ENCODE peak calls at places on chromosome 16, in ten cellular contexts. Y, N, F, T, H, M, J, D, B and C are unnamed samples.

GRCh38 chr16:24088767-24089166 is 167.4 kb upstream of the CACNG3 start:
- DNase-seq in Y (no peak), N (no peak), F (no peak), T (no peak), H (no peak), M (no peak), J (no peak), D (no peak), B (no peak), C (no peak)

GRCh38 chr16:50166511-50167500 is 13.7 kb downstream of the TENT4B start:
- DNase-seq in Y (no peak), N (no peak), F (no peak), T (no peak), H (no peak), M (no peak), J (no peak), D (no peak), B (no peak), C (no peak)

GRCh38 chr16:28193530-28194423 is 18.0 kb downstream of the XPO6 start:
- DNase-seq in Y (no peak), N (no peak), F (no peak), T (no peak), H (no peak), M (no peak), J (no peak), D (no peak), B (no peak), C (no peak)

GRCh38 chr16:57516176-57516725 is 20.1 kb downstream of the CCDC102A start:
- DNase-seq in Y (no peak), N (no peak), F (no peak), T (no peak), H (no peak), M (no peak), J (no peak), D (no peak), B (no peak), C (no peak)

GRCh38 chr16:12089492-12090161 is 113.1 kb downstream of the SNX29 start:
- DNase-seq in Y (no peak), N (peak), F (no peak), T (peak), H (no peak), M (peak), J (peak), D (peak), B (peak), C (no peak)

GRCh38 chr16:83733301-83733700 is 74.5 kb upstream of the HSBP1 start:
- DNase-seq in Y (no peak), N (no peak), F (no peak), T (no peak), H (no peak), M (no peak), J (no peak), D (no peak), B (no peak), C (no peak)

GRCh38 chr16:85245307-85246172 is 133.3 kb upstream of the CIBAR2 start:
- DNase-seq in Y (peak), N (peak), F (peak), T (peak), H (no peak), M (peak), J (peak), D (peak), B (no peak), C (peak)

GRCh38 chr16:85515830-85516397 is 97.2 kb upstream of the GSE1 start:
- DNase-seq in Y (peak), N (no peak), F (no peak), T (peak), H (no peak), M (no peak), J (peak), D (no peak), B (no peak), C (no peak)

GRCh38 chr16:25007284-25007984 is 7.7 kb downstream of the ARHGAP17 start:
- DNase-seq in Y (no peak), N (no peak), F (no peak), T (no peak), H (peak), M (no peak), J (no peak), D (no peak), B (no peak), C (no peak)

GRCh38 chr16:74439685-74440084 is 18.4 kb upstream of the CLEC18B start:
- DNase-seq in Y (no peak), N (no peak), F (no peak), T (no peak), H (no peak), M (no peak), J (peak), D (no peak), B (no peak), C (no peak)

GRCh38 chr16:89548344-89549006 is 12.0 kb upstream of the RPL13 start:
- DNase-seq in Y (no peak), N (no peak), F (no peak), T (no peak), H (no peak), M (no peak), J (no peak), D (no peak), B (no peak), C (no peak)

GRCh38 chr16:64969221-64969620 is 152.6 kb downstream of the CDH11 start:
- DNase-seq in Y (no peak), N (no peak), F (no peak), T (no peak), H (no peak), M (no peak), J (no peak), D (no peak), B (no peak), C (no peak)

GRCh38 chr16:88473666-88474534 is 20.8 kb downstream of the ZFPM1 start:
- DNase-seq in Y (no peak), N (peak), F (no peak), T (peak), H (no peak), M (no peak), J (no peak), D (no peak), B (peak), C (no peak)

GRCh38 chr16:58513874-58514273 is 1.4 kb upstream of the SETD6 start:
- DNase-seq in Y (no peak), N (no peak), F (no peak), T (no peak), H (no peak), M (no peak), J (no peak), D (no peak), B (no peak), C (no peak)

GRCh38 chr16:70685938-70686375 is at the start of gene MTSS2:
- DNase-seq in Y (peak), N (peak), F (peak), T (peak), H (no peak), M (peak), J (peak), D (peak), B (peak), C (peak)

GRCh38 chr16:89046491-89046890 is 47.2 kb upstream of the ACSF3 start:
- DNase-seq in Y (no peak), N (no peak), F (no peak), T (no peak), H (no peak), M (no peak), J (peak), D (no peak), B (no peak), C (no peak)

GRCh38 chr16:84339766-84340165 is 28.6 kb upstream of the ATP2C2 start:
- DNase-seq in Y (no peak), N (no peak), F (no peak), T (no peak), H (no peak), M (no peak), J (no peak), D (no peak), B (no peak), C (no peak)

GRCh38 chr16:62752837-62753236 is 716.6 kb upstream of the CDH8 start:
- DNase-seq in Y (no peak), N (no peak), F (no peak), T (no peak), H (no peak), M (no peak), J (no peak), D (no peak), B (no peak), C (no peak)

GRCh38 chr16:47065766-47066688 is 77.7 kb downstream of the NETO2 start:
- DNase-seq in Y (no peak), N (no peak), F (no peak), T (no peak), H (no peak), M (peak), J (no peak), D (no peak), B (no peak), C (no peak)

GRCh38 chr16:28321700-28322411 is 29.5 kb downstream of the SBK1 start:
- DNase-seq in Y (peak), N (no peak), F (peak), T (no peak), H (no peak), M (peak), J (no peak), D (peak), B (no peak), C (no peak)

GRCh38 chr16:54240180-54241125 is 46.1 kb downstream of the IRX3 start:
- DNase-seq in Y (no peak), N (no peak), F (no peak), T (no peak), H (no peak), M (no peak), J (no peak), D (no peak), B (no peak), C (no peak)

GRCh38 chr16:85238233-85238647 is 126.0 kb upstream of the CIBAR2 start:
- DNase-seq in Y (peak), N (peak), F (no peak), T (peak), H (peak), M (peak), J (peak), D (peak), B (peak), C (peak)

GRCh38 chr16:56898847-56899246 is 33.1 kb upstream of the HERPUD1 start:
- DNase-seq in Y (no peak), N (no peak), F (no peak), T (no peak), H (no peak), M (no peak), J (no peak), D (no peak), B (no peak), C (no peak)

GRCh38 chr16:16025214-16025968 is 76.0 kb downstream of the ABCC1 start:
- DNase-seq in Y (no peak), N (no peak), F (peak), T (no peak), H (no peak), M (no peak), J (no peak), D (no peak), B (no peak), C (no peak)

GRCh38 chr16:12436201-12436657 is 367.5 kb downstream of the CPPED1 start:
- DNase-seq in Y (no peak), N (no peak), F (no peak), T (no peak), H (no peak), M (peak), J (no peak), D (no peak), B (no peak), C (no peak)

GRCh38 chr16:5056347-5056746 is 9.4 kb downstream of the C16orf89 start:
- DNase-seq in Y (peak), N (no peak), F (no peak), T (peak), H (no peak), M (peak), J (no peak), D (peak), B (no peak), C (no peak)

GRCh38 chr16:70470927-70471341 is 16.5 kb downstream of the FCSK start:
- DNase-seq in Y (peak), N (no peak), F (peak), T (peak), H (peak), M (peak), J (no peak), D (peak), B (peak), C (no peak)

GRCh38 chr16:78444-79145 is 570 bp downstream of the MPG start:
- DNase-seq in Y (no peak), N (no peak), F (peak), T (no peak), H (no peak), M (no peak), J (peak), D (no peak), B (no peak), C (no peak)

GRCh38 chr16:73792199-73793108 is 504.2 kb upstream of the PSMD7 start:
- DNase-seq in Y (peak), N (no peak), F (no peak), T (no peak), H (no peak), M (no peak), J (no peak), D (no peak), B (no peak), C (no peak)

GRCh38 chr16:51898872-51899271 is 648.1 kb downstream of the TOX3 start:
- DNase-seq in Y (no peak), N (no peak), F (no peak), T (no peak), H (no peak), M (no peak), J (no peak), D (no peak), B (no peak), C (no peak)

GRCh38 chr16:50526249-50526648 is 21.9 kb upstream of the NKD1 start:
- DNase-seq in Y (no peak), N (no peak), F (no peak), T (peak), H (no peak), M (no peak), J (no peak), D (no peak), B (no peak), C (no peak)

GRCh38 chr16:85648070-85648714 is 35.1 kb downstream of the GSE1 start:
- DNase-seq in Y (no peak), N (no peak), F (no peak), T (no peak), H (no peak), M (no peak), J (no peak), D (no peak), B (peak), C (no peak)

GRCh38 chr16:53369921-53370320 is 64.3 kb upstream of the RBL2 start:
- DNase-seq in Y (no peak), N (no peak), F (no peak), T (no peak), H (no peak), M (no peak), J (no peak), D (no peak), B (no peak), C (no peak)

GRCh38 chr16:84844049-84844350 is 24.2 kb downstream of the CRISPLD2 start:
- DNase-seq in Y (peak), N (no peak), F (no peak), T (no peak), H (no peak), M (no peak), J (peak), D (peak), B (no peak), C (no peak)

DNA sequence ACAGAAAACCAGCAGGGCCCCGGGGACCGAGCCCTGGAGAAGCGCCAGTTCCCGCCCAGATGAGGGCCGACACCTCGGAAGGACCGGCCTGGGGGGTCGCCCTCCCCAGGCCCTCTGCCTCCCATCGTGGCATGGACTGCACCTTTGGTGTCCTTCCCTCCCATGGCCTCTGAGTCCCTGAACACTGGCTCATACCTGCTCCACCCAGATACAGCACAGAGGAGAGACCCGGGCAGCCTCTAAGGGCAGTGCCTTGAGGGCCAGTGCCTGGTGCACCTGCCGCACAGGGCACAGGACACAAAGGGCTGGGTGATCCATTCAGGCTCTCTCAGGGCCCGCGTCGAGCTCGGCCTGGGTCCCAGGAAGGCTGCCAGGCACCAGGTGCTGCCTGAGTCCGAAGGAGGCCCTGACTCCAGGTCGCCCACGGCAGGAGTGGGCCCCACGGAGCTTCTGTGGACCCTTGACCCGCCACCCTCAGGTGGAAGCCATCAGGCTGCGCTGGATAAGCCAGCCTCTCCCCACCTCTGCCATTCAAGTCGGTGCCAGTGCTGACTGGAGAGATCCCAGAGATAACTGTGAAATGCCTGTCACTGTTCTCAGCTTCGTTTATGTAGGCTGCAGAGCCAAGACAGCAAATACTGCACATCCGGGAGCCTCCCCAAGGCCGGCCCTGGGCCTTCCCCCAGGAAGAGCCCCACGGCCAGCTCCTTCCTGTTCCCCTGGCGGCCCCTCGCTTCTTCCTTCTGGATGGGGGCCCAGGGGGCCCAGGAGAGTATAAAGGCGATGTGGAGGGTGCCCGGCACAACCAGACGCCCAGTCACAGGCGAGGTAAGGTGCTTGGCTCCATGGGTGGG is at the start of gene ZG16B:
- DNase-seq in Y (peak), N (no peak), F (no peak), T (peak), H (peak), M (no peak), J (no peak), D (peak), B (no peak), C (no peak)
- TF ChIP-seq EP300 in Y (no peak), N (no peak), F (no peak), T (no peak), H (no peak), M (no peak), J (no peak), D (no peak), B (no peak), C (no peak)

GRCh38 chr16:72188512-72188911 is 16.6 kb upstream of the PMFBP1 start:
- DNase-seq in Y (no peak), N (no peak), F (no peak), T (no peak), H (no peak), M (no peak), J (no peak), D (no peak), B (no peak), C (no peak)
- TF ChIP-seq EP300 in Y (no peak), N (no peak), F (no peak), T (no peak), H (no peak), M (no peak), J (no peak), D (no peak), B (no peak), C (no peak)

GRCh38 chr16:67860589-67861398 is 12.1 kb upstream of the EDC4 start:
- DNase-seq in Y (no peak), N (no peak), F (no peak), T (no peak), H (no peak), M (no peak), J (no peak), D (no peak), B (no peak), C (no peak)

GRCh38 chr16:67861877-67862276 is 11.0 kb upstream of the EDC4 start:
- DNase-seq in Y (no peak), N (no peak), F (no peak), T (no peak), H (no peak), M (no peak), J (no peak), D (no peak), B (no peak), C (no peak)

GRCh38 chr16:67865318-67865717 is 7.5 kb upstream of the EDC4 start:
- DNase-seq in Y (peak), N (no peak), F (peak), T (peak), H (no peak), M (no peak), J (no peak), D (peak), B (no peak), C (no peak)

GRCh38 chr16:67864594-67864993 is 8.3 kb upstream of the EDC4 start:
- DNase-seq in Y (no peak), N (no peak), F (no peak), T (no peak), H (no peak), M (no peak), J (no peak), D (no peak), B (no peak), C (no peak)

DNA sequence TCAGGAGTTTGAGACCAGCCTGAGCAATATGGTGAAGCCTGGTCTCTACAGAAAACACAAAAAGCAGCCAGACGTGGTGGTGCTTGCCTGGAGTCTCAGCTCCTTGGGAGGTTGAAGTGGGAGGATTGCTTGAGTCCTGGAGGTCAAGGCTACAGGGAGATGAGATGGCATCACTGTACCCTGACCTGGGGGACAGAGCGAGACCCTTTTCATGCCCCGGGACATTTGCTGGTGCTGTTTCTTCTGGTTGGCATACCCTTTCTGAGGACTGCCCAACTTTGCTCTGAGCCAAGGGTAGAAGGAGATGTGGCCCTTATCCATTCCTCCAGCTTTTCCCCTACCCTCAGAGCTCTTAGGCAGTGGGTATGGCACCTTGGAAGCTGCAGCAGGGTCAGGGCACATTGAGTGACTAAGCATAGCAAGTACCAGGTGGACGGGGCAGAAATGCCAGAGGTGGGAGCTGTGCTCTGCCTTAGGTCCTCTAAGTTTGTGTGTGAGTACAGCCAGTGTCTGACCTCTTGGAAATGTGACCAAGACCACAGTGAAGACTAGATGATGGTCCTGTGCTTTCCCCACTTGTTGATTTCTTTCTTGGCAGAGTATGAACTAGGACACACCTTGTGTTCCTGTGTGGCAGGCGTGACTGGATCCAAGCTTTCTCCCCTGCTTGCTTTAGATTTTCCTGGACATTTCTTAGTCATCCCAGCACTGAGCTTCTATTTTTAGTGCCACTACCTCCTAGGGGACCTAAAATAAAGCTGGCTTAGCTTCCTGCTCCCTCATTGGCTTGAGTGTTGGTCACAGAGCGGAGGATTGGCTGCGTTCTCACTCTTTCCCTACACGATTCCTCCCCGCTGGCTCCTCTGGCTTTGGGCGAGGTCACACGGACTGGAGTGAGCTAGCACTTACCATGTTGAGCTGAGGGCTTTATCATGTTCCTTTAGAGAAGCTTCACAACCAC is 9.9 kb upstream of the EDC4 start:
- DNase-seq in Y (no peak), N (no peak), F (no peak), T (peak), H (peak), M (no peak), J (peak), D (no peak), B (no peak), C (peak)
- TF ChIP-seq EP300 in Y (no peak), N (no peak), F (no peak), T (no peak), H (no peak), M (no peak), J (no peak), D (no peak), B (no peak), C (no peak)

GRCh38 chr16:76182092-76182635 is 95.0 kb upstream of the CNTNAP4 start:
- DNase-seq in Y (no peak), N (no peak), F (no peak), T (no peak), H (no peak), M (no peak), J (no peak), D (no peak), B (no peak), C (no peak)
- TF ChIP-seq EP300 in Y (no peak), N (no peak), F (no peak), T (no peak), H (no peak), M (no peak), J (no peak), D (no peak), B (no peak), C (peak)

GRCh38 chr16:1989209-1989825 is 453 bp upstream of the SYNGR3 start:
- DNase-seq in Y (no peak), N (no peak), F (no peak), T (no peak), H (no peak), M (peak), J (no peak), D (no peak), B (peak), C (no peak)
- TF ChIP-seq EP300 in Y (no peak), N (no peak), F (no peak), T (no peak), H (no peak), M (no peak), J (no peak), D (no peak), B (no peak), C (no peak)

GRCh38 chr16:66360624-66361324 is 5.7 kb upstream of the CDH5 start:
- DNase-seq in Y (no peak), N (no peak), F (no peak), T (no peak), H (no peak), M (no peak), J (no peak), D (no peak), B (no peak), C (no peak)

GRCh38 chr16:66361604-66362135 is 4.8 kb upstream of the CDH5 start:
- DNase-seq in Y (no peak), N (no peak), F (no peak), T (no peak), H (no peak), M (no peak), J (no peak), D (no peak), B (no peak), C (no peak)

GRCh38 chr16:66359012-66359411 is 7.5 kb upstream of the CDH5 start:
- DNase-seq in Y (no peak), N (no peak), F (peak), T (no peak), H (no peak), M (no peak), J (no peak), D (no peak), B (no peak), C (no peak)

GRCh38 chr16:66358231-66358630 is 8.3 kb upstream of the CDH5 start:
- DNase-seq in Y (no peak), N (no peak), F (no peak), T (no peak), H (no peak), M (no peak), J (no peak), D (no peak), B (no peak), C (no peak)

GRCh38 chr16:66359811-66360608 is 6.5 kb upstream of the CDH5 start:
- DNase-seq in Y (no peak), N (no peak), F (no peak), T (no peak), H (no peak), M (no peak), J (no peak), D (no peak), B (no peak), C (no peak)
- TF ChIP-seq EP300 in Y (no peak), N (no peak), F (no peak), T (no peak), H (no peak), M (no peak), J (no peak), D (no peak), B (no peak), C (peak)